ENCODE peak calls at places on chromosomes 11 and 22, in eight cellular contexts. One of them, this sample, is unnamed.

GRCh38 chr22:45577746-45578523 is 75.3 kb downstream of the FBLN1 start:
- DNase-seq in iPS DF 19.7: no peak
- DNase-seq in upper lobe of right lung: peak
- DNase-seq in caudate nucleus: peak
- DNase-seq in psoas muscle: peak
- DNase-seq in EL: peak
- DNase-seq in amygdala: peak
- DNase-seq in cardiac muscle cell: peak
- DNase-seq in this sample: peak

GRCh38 chr22:36470162-36470993 is 11.1 kb downstream of the TXN2 start:
- DNase-seq in iPS DF 19.7: no peak
- DNase-seq in upper lobe of right lung: peak
- DNase-seq in caudate nucleus: peak
- DNase-seq in psoas muscle: peak
- DNase-seq in EL: peak
- DNase-seq in amygdala: peak
- DNase-seq in cardiac muscle cell: peak
- DNase-seq in this sample: peak

GRCh38 chr11:107840120-107840479 is 18.5 kb downstream of the SLC35F2 start:
- DNase-seq in iPS DF 19.7: no peak
- DNase-seq in upper lobe of right lung: no peak
- DNase-seq in caudate nucleus: no peak
- DNase-seq in psoas muscle: no peak
- DNase-seq in EL: no peak
- DNase-seq in amygdala: no peak
- DNase-seq in cardiac muscle cell: no peak
- DNase-seq in this sample: no peak

GRCh38 chr11:1303196-1303821 is 6.1 kb downstream of the TOLLIP start:
- DNase-seq in iPS DF 19.7: no peak
- DNase-seq in upper lobe of right lung: peak
- DNase-seq in caudate nucleus: no peak
- DNase-seq in psoas muscle: no peak
- DNase-seq in EL: no peak
- DNase-seq in amygdala: no peak
- DNase-seq in cardiac muscle cell: no peak
- DNase-seq in this sample: no peak

GRCh38 chr22:42131562-42131961 is 952 bp upstream of the CYP2D6 start:
- DNase-seq in iPS DF 19.7: no peak
- DNase-seq in upper lobe of right lung: no peak
- DNase-seq in caudate nucleus: no peak
- DNase-seq in psoas muscle: no peak
- DNase-seq in EL: no peak
- DNase-seq in amygdala: no peak
- DNase-seq in cardiac muscle cell: no peak
- DNase-seq in this sample: no peak

GRCh38 chr11:35907648-35908431 is 36.0 kb upstream of the LDLRAD3 start:
- DNase-seq in iPS DF 19.7: no peak
- DNase-seq in upper lobe of right lung: no peak
- DNase-seq in caudate nucleus: no peak
- DNase-seq in psoas muscle: no peak
- DNase-seq in EL: peak
- DNase-seq in amygdala: no peak
- DNase-seq in cardiac muscle cell: peak
- DNase-seq in this sample: no peak

GRCh38 chr11:1928038-1928890 is 8.8 kb downstream of the TNNT3 start:
- DNase-seq in iPS DF 19.7: no peak
- DNase-seq in upper lobe of right lung: peak
- DNase-seq in caudate nucleus: no peak
- DNase-seq in psoas muscle: peak
- DNase-seq in EL: no peak
- DNase-seq in amygdala: no peak
- DNase-seq in cardiac muscle cell: no peak
- DNase-seq in this sample: no peak

GRCh38 chr22:38716827-38717226 is 11.1 kb downstream of the GTPBP1 start:
- DNase-seq in iPS DF 19.7: no peak
- DNase-seq in upper lobe of right lung: no peak
- DNase-seq in caudate nucleus: no peak
- DNase-seq in psoas muscle: peak
- DNase-seq in EL: no peak
- DNase-seq in amygdala: no peak
- DNase-seq in cardiac muscle cell: no peak
- DNase-seq in this sample: no peak

GRCh38 chr11:117834068-117834810 is 9.7 kb upstream of the FXYD2 start:
- DNase-seq in iPS DF 19.7: no peak
- DNase-seq in upper lobe of right lung: no peak
- DNase-seq in caudate nucleus: no peak
- DNase-seq in psoas muscle: no peak
- DNase-seq in EL: no peak
- DNase-seq in amygdala: no peak
- DNase-seq in cardiac muscle cell: no peak
- DNase-seq in this sample: no peak

GRCh38 chr22:48651036-48651890 is 1176.4 kb downstream of the BRD1 start:
- DNase-seq in iPS DF 19.7: no peak
- DNase-seq in upper lobe of right lung: no peak
- DNase-seq in caudate nucleus: peak
- DNase-seq in psoas muscle: no peak
- DNase-seq in EL: no peak
- DNase-seq in amygdala: peak
- DNase-seq in cardiac muscle cell: no peak
- DNase-seq in this sample: no peak

GRCh38 chr22:38869663-38870062 is 2.4 kb downstream of the CBX6 start:
- DNase-seq in iPS DF 19.7: no peak
- DNase-seq in upper lobe of right lung: no peak
- DNase-seq in caudate nucleus: no peak
- DNase-seq in psoas muscle: no peak
- DNase-seq in EL: no peak
- DNase-seq in amygdala: no peak
- DNase-seq in cardiac muscle cell: no peak
- DNase-seq in this sample: no peak

GRCh38 chr22:35150163-35151107 is 84.5 kb downstream of the ISX start:
- DNase-seq in iPS DF 19.7: peak
- DNase-seq in upper lobe of right lung: peak
- DNase-seq in caudate nucleus: no peak
- DNase-seq in psoas muscle: peak
- DNase-seq in EL: peak
- DNase-seq in amygdala: peak
- DNase-seq in cardiac muscle cell: peak
- DNase-seq in this sample: peak

GRCh38 chr22:39241632-39242388 is 3.0 kb downstream of the PDGFB start:
- DNase-seq in iPS DF 19.7: no peak
- DNase-seq in upper lobe of right lung: no peak
- DNase-seq in caudate nucleus: no peak
- DNase-seq in psoas muscle: no peak
- DNase-seq in EL: no peak
- DNase-seq in amygdala: no peak
- DNase-seq in cardiac muscle cell: no peak
- DNase-seq in this sample: peak

GRCh38 chr11:1878134-1879031 is 13.3 kb downstream of the PRR33 start:
- DNase-seq in iPS DF 19.7: no peak
- DNase-seq in upper lobe of right lung: peak
- DNase-seq in caudate nucleus: no peak
- DNase-seq in psoas muscle: peak
- DNase-seq in EL: no peak
- DNase-seq in amygdala: no peak
- DNase-seq in cardiac muscle cell: no peak
- DNase-seq in this sample: no peak

GRCh38 chr22:48677168-48677520 is 1150.5 kb downstream of the BRD1 start:
- DNase-seq in iPS DF 19.7: no peak
- DNase-seq in upper lobe of right lung: no peak
- DNase-seq in caudate nucleus: no peak
- DNase-seq in psoas muscle: peak
- DNase-seq in EL: no peak
- DNase-seq in amygdala: no peak
- DNase-seq in cardiac muscle cell: no peak
- DNase-seq in this sample: no peak

GRCh38 chr11:57432714-57433163 is 5.8 kb upstream of the SLC43A3 start:
- DNase-seq in iPS DF 19.7: no peak
- DNase-seq in upper lobe of right lung: no peak
- DNase-seq in caudate nucleus: no peak
- DNase-seq in psoas muscle: no peak
- DNase-seq in EL: peak
- DNase-seq in amygdala: no peak
- DNase-seq in cardiac muscle cell: peak
- DNase-seq in this sample: no peak

GRCh38 chr11:124454552-124454951 is 9.1 kb upstream of the OR8B8 start:
- DNase-seq in iPS DF 19.7: no peak
- DNase-seq in upper lobe of right lung: no peak
- DNase-seq in caudate nucleus: no peak
- DNase-seq in psoas muscle: no peak
- DNase-seq in EL: no peak
- DNase-seq in amygdala: no peak
- DNase-seq in cardiac muscle cell: peak
- DNase-seq in this sample: no peak

GRCh38 chr11:64238999-64239398 is 1.9 kb upstream of the FKBP2 start:
- DNase-seq in iPS DF 19.7: no peak
- DNase-seq in upper lobe of right lung: no peak
- DNase-seq in caudate nucleus: no peak
- DNase-seq in psoas muscle: no peak
- DNase-seq in EL: no peak
- DNase-seq in amygdala: no peak
- DNase-seq in cardiac muscle cell: no peak
- DNase-seq in this sample: no peak

GRCh38 chr11:20112291-20113146 is 47.8 kb downstream of the DBX1 start:
- DNase-seq in iPS DF 19.7: no peak
- DNase-seq in upper lobe of right lung: peak
- DNase-seq in caudate nucleus: peak
- DNase-seq in psoas muscle: peak
- DNase-seq in EL: peak
- DNase-seq in amygdala: peak
- DNase-seq in cardiac muscle cell: peak
- DNase-seq in this sample: no peak

GRCh38 chr11:6584528-6584927 is 18.9 kb downstream of the RRP8 start:
- DNase-seq in iPS DF 19.7: no peak
- DNase-seq in upper lobe of right lung: no peak
- DNase-seq in caudate nucleus: no peak
- DNase-seq in psoas muscle: no peak
- DNase-seq in EL: no peak
- DNase-seq in amygdala: no peak
- DNase-seq in cardiac muscle cell: no peak
- DNase-seq in this sample: no peak

GRCh38 chr11:113289341-113290187 is 24.8 kb upstream of the TTC12 start:
- DNase-seq in iPS DF 19.7: no peak
- DNase-seq in upper lobe of right lung: peak
- DNase-seq in caudate nucleus: peak
- DNase-seq in psoas muscle: peak
- DNase-seq in EL: peak
- DNase-seq in amygdala: peak
- DNase-seq in cardiac muscle cell: peak
- DNase-seq in this sample: no peak

GRCh38 chr11:14300661-14301304 is 58.2 kb downstream of the RRAS2 start:
- DNase-seq in iPS DF 19.7: peak
- DNase-seq in upper lobe of right lung: no peak
- DNase-seq in caudate nucleus: peak
- DNase-seq in psoas muscle: peak
- DNase-seq in EL: peak
- DNase-seq in amygdala: peak
- DNase-seq in cardiac muscle cell: peak
- DNase-seq in this sample: no peak

GRCh38 chr11:8886332-8886731 is 24.7 kb upstream of the AKIP1 start:
- DNase-seq in iPS DF 19.7: no peak
- DNase-seq in upper lobe of right lung: no peak
- DNase-seq in caudate nucleus: no peak
- DNase-seq in psoas muscle: no peak
- DNase-seq in EL: no peak
- DNase-seq in amygdala: no peak
- DNase-seq in cardiac muscle cell: peak
- DNase-seq in this sample: no peak

GRCh38 chr11:11213117-11213516 is 139.9 kb downstream of the CSNK2A3 start:
- DNase-seq in iPS DF 19.7: no peak
- DNase-seq in upper lobe of right lung: no peak
- DNase-seq in caudate nucleus: no peak
- DNase-seq in psoas muscle: no peak
- DNase-seq in EL: no peak
- DNase-seq in amygdala: no peak
- DNase-seq in cardiac muscle cell: no peak
- DNase-seq in this sample: no peak

GRCh38 chr11:11748706-11749365 is 92.9 kb upstream of the USP47 start:
- DNase-seq in iPS DF 19.7: no peak
- DNase-seq in upper lobe of right lung: no peak
- DNase-seq in caudate nucleus: no peak
- DNase-seq in psoas muscle: no peak
- DNase-seq in EL: peak
- DNase-seq in amygdala: no peak
- DNase-seq in cardiac muscle cell: no peak
- DNase-seq in this sample: no peak

GRCh38 chr11:44771252-44771734 is 44.5 kb downstream of the TSPAN18 start:
- DNase-seq in iPS DF 19.7: no peak
- DNase-seq in upper lobe of right lung: no peak
- DNase-seq in caudate nucleus: no peak
- DNase-seq in psoas muscle: no peak
- DNase-seq in EL: no peak
- DNase-seq in amygdala: no peak
- DNase-seq in cardiac muscle cell: no peak
- DNase-seq in this sample: no peak

GRCh38 chr11:1531418-1531817 is 40.7 kb downstream of the DUSP8 start:
- DNase-seq in iPS DF 19.7: no peak
- DNase-seq in upper lobe of right lung: no peak
- DNase-seq in caudate nucleus: no peak
- DNase-seq in psoas muscle: no peak
- DNase-seq in EL: no peak
- DNase-seq in amygdala: no peak
- DNase-seq in cardiac muscle cell: no peak
- DNase-seq in this sample: no peak

GRCh38 chr22:37300551-37301017 is 18.3 kb downstream of the CYTH4 start:
- DNase-seq in iPS DF 19.7: no peak
- DNase-seq in upper lobe of right lung: no peak
- DNase-seq in caudate nucleus: no peak
- DNase-seq in psoas muscle: no peak
- DNase-seq in EL: no peak
- DNase-seq in amygdala: no peak
- DNase-seq in cardiac muscle cell: no peak
- DNase-seq in this sample: no peak

GRCh38 chr11:2707736-2708135 is 7.9 kb upstream of the KCNQ1OT1 start:
- DNase-seq in iPS DF 19.7: no peak
- DNase-seq in upper lobe of right lung: no peak
- DNase-seq in caudate nucleus: no peak
- DNase-seq in psoas muscle: peak
- DNase-seq in EL: no peak
- DNase-seq in amygdala: no peak
- DNase-seq in cardiac muscle cell: no peak
- DNase-seq in this sample: no peak

GRCh38 chr11:92123540-92123939 is 101.1 kb upstream of the FAT3 start:
- DNase-seq in iPS DF 19.7: no peak
- DNase-seq in upper lobe of right lung: no peak
- DNase-seq in caudate nucleus: no peak
- DNase-seq in psoas muscle: no peak
- DNase-seq in EL: peak
- DNase-seq in amygdala: no peak
- DNase-seq in cardiac muscle cell: peak
- DNase-seq in this sample: no peak

GRCh38 chr22:23889620-23890019 is 4.6 kb upstream of the MIF start:
- DNase-seq in iPS DF 19.7: no peak
- DNase-seq in upper lobe of right lung: no peak
- DNase-seq in caudate nucleus: no peak
- DNase-seq in psoas muscle: no peak
- DNase-seq in EL: no peak
- DNase-seq in amygdala: no peak
- DNase-seq in cardiac muscle cell: no peak
- DNase-seq in this sample: no peak

GRCh38 chr11:32081129-32081641 is 9.7 kb upstream of the RCN1 start:
- DNase-seq in iPS DF 19.7: no peak
- DNase-seq in upper lobe of right lung: no peak
- DNase-seq in caudate nucleus: no peak
- DNase-seq in psoas muscle: no peak
- DNase-seq in EL: peak
- DNase-seq in amygdala: no peak
- DNase-seq in cardiac muscle cell: peak
- DNase-seq in this sample: no peak

GRCh38 chr11:119263352-119263940 is 53.5 kb downstream of the MCAM start:
- DNase-seq in iPS DF 19.7: no peak
- DNase-seq in upper lobe of right lung: no peak
- DNase-seq in caudate nucleus: no peak
- DNase-seq in psoas muscle: no peak
- DNase-seq in EL: no peak
- DNase-seq in amygdala: no peak
- DNase-seq in cardiac muscle cell: peak
- DNase-seq in this sample: no peak

GRCh38 chr11:121794671-121795070 is 321.3 kb downstream of the BLID start:
- DNase-seq in iPS DF 19.7: no peak
- DNase-seq in upper lobe of right lung: no peak
- DNase-seq in caudate nucleus: peak
- DNase-seq in psoas muscle: no peak
- DNase-seq in EL: no peak
- DNase-seq in amygdala: peak
- DNase-seq in cardiac muscle cell: no peak
- DNase-seq in this sample: no peak